ENCODE peak calls at places on chromosomes 13 and 19, in four cellular contexts. U, L, Z and F are unnamed samples.

GRCh38 chr19:15372891-15373301 is 6.7 kb downstream of the AKAP8 start:
- DNase-seq in U (no peak), L (no peak), Z (no peak), F (no peak)

GRCh38 chr19:5804516-5805464 is at the start of gene NRTN:
- DNase-seq in U (peak), L (no peak), Z (peak), F (no peak)

GRCh38 chr13:34344761-34345600 is 527.0 kb downstream of the RFC3 start:
- DNase-seq in U (peak), L (no peak), Z (no peak), F (no peak)

GRCh38 chr19:42114412-42114811 is 17.8 kb downstream of the POU2F2 start:
- DNase-seq in U (peak), L (peak), Z (no peak), F (no peak)

GRCh38 chr13:42740753-42741152 is 40.6 kb upstream of the FAM216B start:
- DNase-seq in U (no peak), L (peak), Z (no peak), F (no peak)

GRCh38 chr19:19371056-19371455 is 34.4 kb upstream of the GATAD2A start:
- DNase-seq in U (no peak), L (peak), Z (no peak), F (no peak)

GRCh38 chr19:3369337-3370213 is 3.2 kb downstream of the NFIC start:
- DNase-seq in U (no peak), L (peak), Z (no peak), F (peak)

GRCh38 chr19:14198384-14199376 is 7.3 kb downstream of the ADGRL1 start:
- DNase-seq in U (no peak), L (peak), Z (no peak), F (no peak)

GRCh38 chr13:25371608-25372274 is at the start of gene ATP8A2:
- DNase-seq in U (peak), L (no peak), Z (no peak), F (no peak)

GRCh38 chr13:45356966-45357689 is 16.1 kb upstream of the TPT1 start:
- DNase-seq in U (no peak), L (no peak), Z (no peak), F (no peak)

GRCh38 chr13:97205971-97206370 is 16.2 kb upstream of the MBNL2 start:
- DNase-seq in U (no peak), L (no peak), Z (no peak), F (no peak)

GRCh38 chr13:32205426-32206096 is 109.6 kb downstream of the ZAR1L start:
- DNase-seq in U (peak), L (no peak), Z (no peak), F (no peak)

GRCh38 chr13:63075126-63075525 is 1659.5 kb upstream of the PCDH20 start:
- DNase-seq in U (no peak), L (no peak), Z (no peak), F (no peak)